ENCODE peak calls at places on chromosomes 13 and 19, in nine cellular contexts. A, O, K, G, B, U, L, F and D are unnamed samples. For H3K4me1, the result is how much of the 10 kb centered on the place peaks cover.

GRCh38 chr13:46799139-46799538 is 2.2 kb upstream of the ESD start:
- DNase-seq in L (no peak), G (no peak), U (no peak), O (peak), B (no peak), A (no peak), K (no peak), F (no peak), D (no peak)

GRCh38 chr19:13644648-13645047 is 119.7 kb upstream of the MRI1 start:
- DNase-seq in B (no peak), A (no peak), F (no peak), U (no peak), K (no peak), O (no peak), L (no peak), G (no peak), D (no peak)

GRCh38 chr13:63737418-63737817 is 2321.8 kb upstream of the PCDH20 start:
- DNase-seq in U (no peak), L (no peak), B (no peak), G (no peak), O (peak), K (no peak), A (no peak), F (no peak), D (no peak)

GRCh38 chr19:48506138-48506733 is 5.4 kb downstream of the LMTK3 start:
- DNase-seq in K (no peak), L (peak), U (no peak), O (peak), B (no peak), A (no peak), F (no peak), G (peak), D (peak)

GRCh38 chr19:47186337-47187022 is 44.5 kb downstream of the BBC3 start:
- DNase-seq in L (no peak), B (no peak), A (no peak), U (peak), K (no peak), G (no peak), F (peak), O (no peak), D (peak)

GRCh38 chr19:51097166-51097736 is 11.0 kb downstream of the CTU1 start:
- DNase-seq in O (peak), F (peak), A (peak), L (peak), K (no peak), B (peak), U (peak), G (peak), D (peak)

GRCh38 chr13:38630780-38631179 is 56.1 kb upstream of the FREM2 start:
- DNase-seq in K (no peak), O (no peak), G (no peak), L (peak), A (no peak), F (no peak), B (no peak), U (no peak), D (no peak)

GRCh38 chr13:91220872-91221271 is 126.6 kb upstream of the MIR17HG start:
- DNase-seq in B (no peak), O (no peak), A (no peak), K (no peak), G (peak), L (no peak), U (no peak), F (no peak), D (no peak)

GRCh38 chr19:55247621-55248099 is 11.2 kb downstream of the PPP6R1 start:
- DNase-seq in O (no peak), G (no peak), B (no peak), L (no peak), U (no peak), A (no peak), K (no peak), F (no peak), D (no peak)

GRCh38 chr19:48806818-48807589 is 3.8 kb downstream of the BCAT2 start:
- DNase-seq in U (no peak), K (no peak), A (no peak), B (no peak), O (peak), F (no peak), L (peak), G (peak), D (no peak)

GRCh38 chr13:20487927-20488326 is 37.7 kb downstream of the CRYL1 start:
- DNase-seq in O (no peak), B (no peak), G (no peak), L (no peak), K (no peak), U (no peak), A (no peak), F (no peak), D (no peak)

GRCh38 chr13:21673592-21674270 is 2.9 kb downstream of the FGF9 start:
- DNase-seq in B (no peak), L (peak), U (no peak), K (no peak), F (no peak), O (no peak), A (no peak), G (peak), D (no peak)

GRCh38 chr19:9362905-9363304 is at the start of gene ZNF177:
- DNase-seq in O (no peak), U (no peak), A (no peak), L (no peak), K (no peak), F (no peak), B (no peak), G (peak), D (no peak)
- H3K4me3 ChIP-seq in O (no peak), U (no peak), A (no peak), L (peak), K (no peak), F (no peak), B (no peak), G (peak), D (no peak)

DNA sequence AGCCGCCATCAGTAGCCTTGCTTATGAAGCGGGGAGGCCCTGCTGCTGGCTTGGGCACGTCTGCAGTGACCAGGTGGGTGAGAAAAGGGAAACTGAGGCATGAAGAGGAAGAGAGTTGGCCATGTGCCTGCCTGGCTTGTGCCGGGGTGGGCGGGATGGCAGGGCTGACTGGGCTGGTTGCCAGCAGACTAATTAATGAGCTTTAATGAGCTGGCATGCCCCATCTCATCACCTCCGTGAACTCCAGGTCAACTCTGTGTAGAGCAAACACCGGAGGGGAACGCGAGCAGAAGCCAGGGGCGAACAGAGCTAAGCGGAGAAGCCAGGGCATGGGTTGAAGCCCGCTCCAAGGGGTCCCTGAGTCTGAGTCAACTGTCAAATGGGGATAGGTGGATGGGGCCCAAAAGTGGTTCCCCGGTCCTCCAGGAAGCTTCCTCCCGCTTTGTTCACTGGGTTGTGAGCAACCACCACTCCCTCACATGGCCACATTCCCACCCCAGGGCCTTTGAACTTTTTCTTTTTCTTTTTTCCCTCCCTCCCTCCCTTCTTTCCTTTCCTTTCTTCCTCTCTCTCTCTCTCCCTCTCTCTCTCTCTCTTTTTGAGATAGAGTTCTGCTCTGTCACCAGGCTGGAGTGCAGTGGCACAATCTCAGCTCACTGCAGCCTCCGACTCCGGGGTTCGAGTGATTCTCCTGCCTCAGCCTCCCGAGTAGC is 8.7 kb downstream of the NR2F6 start:
- DNase-seq in O (no peak), A (no peak), B (no peak), G (peak), F (no peak), L (no peak), K (no peak), U (no peak), D (no peak)
- H3K27ac ChIP-seq in O (no peak), A (peak), B (peak), G (peak), F (peak), L (no peak), K (peak), U (no peak), D (no peak)

GRCh38 chr13:98540476-98540875 is 36.4 kb downstream of the STK24 start:
- DNase-seq in B (no peak), F (no peak), U (no peak), K (no peak), L (no peak), O (no peak), A (no peak), G (no peak), D (no peak)

GRCh38 chr13:98542568-98543379 is 34.1 kb downstream of the STK24 start:
- DNase-seq in A (no peak), B (no peak), L (no peak), K (no peak), F (peak), O (no peak), U (no peak), G (no peak), D (no peak)

GRCh38 chr13:98543380-98544104 is 33.4 kb downstream of the STK24 start:
- DNase-seq in K (no peak), G (no peak), B (no peak), U (no peak), F (peak), L (no peak), O (no peak), A (no peak), D (no peak)

GRCh38 chr13:98541211-98541610 is 35.7 kb downstream of the STK24 start:
- DNase-seq in L (no peak), F (no peak), B (no peak), O (no peak), A (no peak), G (no peak), K (no peak), U (no peak), D (no peak)

DNA sequence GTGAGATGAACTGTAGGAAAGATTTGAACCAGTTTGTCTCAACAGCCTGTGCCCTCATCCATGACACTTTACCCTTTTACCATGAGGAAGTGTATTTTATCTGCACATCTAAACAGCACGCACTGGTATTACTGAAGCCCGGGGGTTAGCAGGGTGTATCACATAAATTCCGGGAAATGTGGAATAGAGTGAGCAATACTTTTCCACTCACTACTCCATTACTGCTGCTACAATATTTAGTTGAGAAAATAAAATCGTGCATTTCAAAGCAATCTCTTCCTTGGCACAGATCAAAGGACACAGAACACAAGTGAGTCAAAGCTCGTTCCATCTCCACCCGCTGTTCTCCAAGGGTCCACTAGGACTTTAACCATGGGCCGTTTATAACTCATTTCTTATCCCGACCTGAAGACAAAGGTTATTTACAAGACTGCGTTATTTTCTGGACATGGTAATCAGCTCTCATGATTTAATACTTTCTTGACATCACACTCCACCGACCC is 35.2 kb downstream of the STK24 start:
- DNase-seq in B (no peak), K (no peak), U (no peak), G (no peak), F (no peak), O (no peak), L (no peak), A (no peak), D (no peak)
- H3K4me1 ChIP-seq in B (under half), K (under half), U (half or more), G (under half), F (under half), O (half or more), L (under half), A (under half), D (half or more)

DNA sequence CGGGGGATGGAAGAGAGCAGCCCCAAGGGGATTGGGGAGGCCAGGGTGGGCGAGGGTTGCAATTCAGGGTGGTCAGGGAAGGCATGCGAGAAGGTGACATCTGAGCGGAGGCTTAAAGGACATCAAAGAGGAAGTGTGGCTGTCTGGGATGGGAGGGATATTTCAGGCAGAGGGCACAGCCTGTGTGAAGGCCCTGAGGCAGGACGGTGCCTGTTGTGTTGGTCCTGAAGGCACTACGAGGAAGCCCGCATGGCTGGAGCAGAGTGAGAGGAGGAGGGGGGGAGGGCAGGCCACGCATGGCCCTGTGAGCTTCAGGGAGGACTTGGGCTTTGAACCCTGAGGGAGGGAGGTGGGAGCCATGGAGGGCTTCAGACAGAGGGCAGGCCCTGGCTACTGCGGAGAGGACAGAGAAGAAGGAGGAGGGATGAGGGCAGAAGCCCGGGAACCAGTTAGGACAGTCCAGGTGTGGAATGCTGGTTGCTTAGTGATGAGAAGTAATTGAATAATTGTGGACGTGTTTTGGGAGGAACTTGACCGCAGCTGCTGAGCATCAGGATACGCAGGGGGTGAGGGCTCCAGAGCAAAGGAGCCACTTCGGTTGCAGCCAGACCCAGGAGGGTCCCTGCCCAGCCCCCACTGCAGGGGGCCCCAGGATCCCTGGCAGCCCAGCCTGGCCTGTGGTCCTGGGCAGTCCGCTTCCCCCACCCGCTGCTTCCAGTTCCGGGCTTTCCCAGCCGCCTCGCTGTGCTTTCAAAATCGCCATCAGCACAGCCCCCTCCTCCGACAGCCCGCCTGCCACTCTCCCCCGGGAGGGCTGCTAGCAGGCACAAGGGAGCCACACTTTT is 6.2 kb downstream of the TLE6 start:
- DNase-seq in G (peak), B (peak), F (no peak), U (no peak), K (no peak), A (no peak), L (peak), O (no peak), D (no peak)
- H3K4me3 ChIP-seq in G (peak), B (peak), F (peak), U (no peak), K (peak), A (no peak), L (peak), O (peak), D (no peak)